ENCODE peak calls at places on chromosomes 6 and 20, in seven cellular contexts. E is NB4; W is CD8-positive, alpha-beta memory T cell; H is tibial nerve; V is aorta; S is A549; Z is PC-3. T is an unnamed sample.

GRCh38 chr6:168363811-168364792 is 44.5 kb upstream of the DACT2 start:
- DNase-seq in E (no peak), W (no peak), H (no peak), V (peak; percentile 44), S (no peak), Z (no peak), T (peak; percentile 3)

GRCh38 chr20:44586289-44586911 is 4.0 kb downstream of the PKIG start:
- DNase-seq in E (peak; percentile 98), W (no peak), H (no peak), V (no peak), S (no peak), Z (no peak), T (no peak)

GRCh38 chr20:1880529-1881239 is 14.5 kb upstream of the SIRPA start:
- DNase-seq in E (no peak), W (no peak), H (no peak), V (no peak), S (no peak), Z (no peak), T (no peak)

GRCh38 chr20:32674362-32674789 is 635 bp upstream of the C20orf203 start:
- DNase-seq in E (peak; percentile 92), W (peak; percentile 43), H (no peak), V (no peak), S (peak; percentile 66), Z (peak; percentile 82), T (no peak)

GRCh38 chr20:62370807-62371587 is 3.9 kb upstream of the LAMA5 start:
- DNase-seq in E (no peak), W (no peak), H (no peak), V (no peak), S (no peak), Z (no peak), T (no peak)

GRCh38 chr6:159871911-159872310 is 18.9 kb upstream of the MAS1 start:
- DNase-seq in E (peak; percentile 56), W (no peak), H (no peak), V (no peak), S (no peak), Z (no peak), T (no peak)

GRCh38 chr20:51910202-51911050 is 108.1 kb upstream of the SALL4 start:
- DNase-seq in E (no peak), W (no peak), H (no peak), V (no peak), S (peak; percentile 88), Z (peak; percentile 88), T (no peak)

GRCh38 chr6:25993038-25993684 is 30.6 kb downstream of the TRIM38 start:
- DNase-seq in E (peak; percentile 32), W (no peak), H (no peak), V (no peak), S (no peak), Z (no peak), T (no peak)

GRCh38 chr20:1434571-1435336 is 31.9 kb downstream of the NSFL1C start:
- DNase-seq in E (peak; percentile 93), W (peak; percentile 73), H (no peak), V (no peak), S (no peak), Z (peak; percentile 88), T (no peak)

GRCh38 chr20:64223526-64224067 is 32.0 kb upstream of the PCMTD2 start:
- DNase-seq in E (no peak), W (no peak), H (no peak), V (no peak), S (no peak), Z (no peak), T (no peak)

GRCh38 chr20:19015326-19015725 is 197.1 kb upstream of the SLC24A3 start:
- DNase-seq in E (peak; percentile 83), W (no peak), H (no peak), V (no peak), S (no peak), Z (no peak), T (no peak)

GRCh38 chr20:45337367-45338120 is 10.7 kb downstream of the SDC4 start:
- DNase-seq in E (no peak), W (no peak), H (no peak), V (peak; percentile 90), S (peak; percentile 59), Z (peak; percentile 78), T (peak; percentile 86)

GRCh38 chr20:52104546-52105044 is 87.0 kb downstream of the ZFP64 start:
- DNase-seq in E (no peak), W (no peak), H (no peak), V (no peak), S (peak; percentile 19), Z (no peak), T (no peak)

GRCh38 chr6:135159531-135159930 is 21.6 kb upstream of the MYB start:
- DNase-seq in E (peak; percentile 85), W (no peak), H (no peak), V (no peak), S (no peak), Z (no peak), T (no peak)

GRCh38 chr6:46691052-46691451 is 3.4 kb downstream of the TDRD6 start:
- DNase-seq in E (no peak), W (no peak), H (no peak), V (no peak), S (no peak), Z (no peak), T (no peak)

GRCh38 chr6:144416773-144417172 is 131.6 kb downstream of the UTRN start:
- DNase-seq in E (no peak), W (no peak), H (no peak), V (no peak), S (no peak), Z (peak; percentile 16), T (no peak)

GRCh38 chr6:11323666-11324452 is 91.4 kb upstream of the NEDD9 start:
- DNase-seq in E (peak; percentile 100), W (no peak), H (no peak), V (peak; percentile 72), S (no peak), Z (no peak), T (peak; percentile 71)

GRCh38 chr20:64055893-64056638 is 6.6 kb upstream of the SOX18 start:
- DNase-seq in E (peak; percentile 50), W (no peak), H (no peak), V (no peak), S (peak; percentile 44), Z (peak; percentile 10), T (no peak)

GRCh38 chr6:134593887-134594286 is 276.0 kb upstream of the SGK1 start:
- DNase-seq in E (peak; percentile 23), W (no peak), H (no peak), V (no peak), S (no peak), Z (no peak), T (no peak)

GRCh38 chr6:7540595-7540994 is 876 bp upstream of the DSP start:
- DNase-seq in E (no peak), W (no peak), H (no peak), V (no peak), S (peak; percentile 67), Z (no peak), T (no peak)

GRCh38 chr6:13479206-13479797 is 8.1 kb downstream of the GFOD1 start:
- DNase-seq in E (no peak), W (no peak), H (no peak), V (no peak), S (no peak), Z (no peak), T (no peak)

GRCh38 chr20:22861990-22862389 is 173.1 kb upstream of the SSTR4 start:
- DNase-seq in E (no peak), W (no peak), H (no peak), V (no peak), S (no peak), Z (peak; percentile 69), T (no peak)

GRCh38 chr6:169019727-169020491 is 233.7 kb downstream of the THBS2 start:
- DNase-seq in E (peak; percentile 35), W (no peak), H (no peak), V (no peak), S (peak; percentile 6), Z (peak; percentile 28), T (no peak)

GRCh38 chr20:14664101-14664500 is 326.7 kb upstream of the FLRT3 start:
- DNase-seq in E (no peak), W (no peak), H (no peak), V (no peak), S (no peak), Z (no peak), T (no peak)

GRCh38 chr6:157034433-157035230 is 257.5 kb downstream of the ARID1B start:
- DNase-seq in E (peak; percentile 57), W (peak; percentile 25), H (no peak), V (no peak), S (peak; percentile 55), Z (peak; percentile 53), T (no peak)
- H3K4me3 ChIP-seq in E (no peak overlapping the region), W (no peak overlapping the region), H (no peak overlapping the region), V (no peak overlapping the region), S (no peak overlapping the region), Z (peak overlapping the region; percentile 71), T (no peak overlapping the region)

DNA sequence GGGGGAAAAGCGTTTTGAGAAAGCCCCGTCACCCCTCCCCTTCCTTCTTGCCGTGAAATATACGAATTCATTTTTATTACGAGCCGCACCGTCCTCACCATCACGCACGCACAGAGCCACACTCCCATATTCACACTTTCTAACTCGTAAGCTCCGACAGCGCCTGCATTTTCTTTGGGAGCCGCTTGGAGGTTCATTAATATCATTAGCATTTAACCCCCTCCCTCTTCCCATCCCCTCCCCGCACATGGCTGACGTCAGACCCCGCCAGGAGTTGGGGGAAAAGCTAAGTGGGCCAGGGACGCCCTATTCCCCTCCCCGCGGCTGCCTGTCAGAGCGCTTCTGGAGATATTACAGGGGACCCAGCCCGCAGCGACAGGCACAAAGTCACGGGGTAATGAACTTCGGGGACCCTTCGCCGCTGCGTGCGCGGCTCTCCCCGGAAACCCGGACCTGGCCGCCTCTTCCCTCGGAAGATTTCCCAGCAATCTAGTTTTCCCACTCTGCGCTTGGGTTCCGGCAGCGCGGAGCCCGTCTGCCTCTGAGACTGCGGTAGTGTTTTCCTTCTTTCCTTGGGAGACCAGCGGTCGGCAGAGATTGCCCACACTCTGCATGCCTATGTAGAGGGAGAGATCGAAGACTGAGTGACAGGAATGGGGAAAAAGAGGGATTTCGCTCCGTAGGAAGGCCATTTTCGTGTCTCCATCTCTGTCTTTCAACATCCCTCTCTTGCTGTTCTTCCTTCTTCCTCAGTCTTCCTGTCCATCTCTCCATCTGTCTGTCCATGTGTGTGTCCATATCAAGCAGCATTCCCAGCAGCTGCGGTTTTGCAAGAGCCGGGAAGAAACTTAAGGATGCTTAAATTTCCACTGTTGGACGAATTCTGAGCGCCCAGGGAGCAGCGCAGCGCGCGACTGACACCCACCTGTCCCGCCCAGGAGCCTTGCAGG is at the start of gene NR2E1:
- DNase-seq in E (no peak), W (no peak), H (no peak), V (no peak), S (peak; percentile 3), Z (no peak), T (no peak)
- H3K4me3 ChIP-seq in E (no peak within 1 kb of the TSS), W (no peak within 1 kb of the TSS), H (peak within 1 kb of the TSS; percentile 18), V (peak within 1 kb of the TSS; percentile 8), S (peak within 1 kb of the TSS; percentile 41), Z (no peak within 1 kb of the TSS), T (peak within 1 kb of the TSS; percentile 10)

GRCh38 chr20:57847104-57847503 is 137.3 kb upstream of the PMEPA1 start:
- DNase-seq in E (no peak), W (no peak), H (no peak), V (no peak), S (no peak), Z (no peak), T (no peak)
- H3K4me3 ChIP-seq in E (no peak overlapping the region), W (no peak overlapping the region), H (no peak overlapping the region), V (no peak overlapping the region), S (no peak overlapping the region), Z (no peak overlapping the region), T (no peak overlapping the region)

DNA sequence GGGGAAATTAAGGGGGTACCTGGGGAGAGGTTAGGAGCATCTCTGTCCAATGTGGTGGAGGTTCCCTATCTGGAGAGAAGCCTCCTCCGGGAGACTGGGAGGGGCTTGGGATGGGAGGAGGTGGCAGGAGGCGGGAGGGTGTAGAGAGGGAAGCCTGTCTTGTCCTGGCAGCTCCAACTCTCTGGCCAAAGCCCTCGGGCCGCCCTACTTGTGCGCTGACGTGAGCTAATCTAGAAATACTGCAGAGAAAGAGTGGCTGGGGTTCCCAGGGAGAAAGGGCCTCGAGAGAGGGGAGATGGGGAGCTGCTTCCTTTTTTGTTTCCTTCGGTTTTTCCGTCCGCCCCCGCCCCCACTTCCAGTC is 1.6 kb upstream of the SLC32A1 start:
- DNase-seq in E (no peak), W (no peak), H (no peak), V (no peak), S (no peak), Z (no peak), T (no peak)
- H3K4me3 ChIP-seq in E (no peak overlapping the region), W (no peak overlapping the region), H (no peak overlapping the region), V (no peak overlapping the region), S (no peak overlapping the region), Z (no peak overlapping the region), T (no peak overlapping the region)